ENCODE peak calls at places on chromosomes 3 and 15, in nine cellular contexts. W is A549; X is heart left ventricle; Y is trophoblast cell; U is esophagus squamous epithelium; G is left ventricle myocardium inferior; Z is uterus; L is CD8-positive, alpha-beta memory T cell; P is pancreas. O is an unnamed sample.
A peak's percentile ranks its signal among the peaks of the same experiment; 100 is the strongest.

GRCh38 chr15:89490081-89490480 is 6.3 kb downstream of the RHCG start:
- DNase-seq in W (no peak), X (no peak), Y (no peak), U (no peak), G (no peak), Z (no peak), L (no peak), P (no peak), O (no peak)

GRCh38 chr3:134320749-134321148 is 53.5 kb downstream of the AMOTL2 start:
- DNase-seq in W (no peak), X (no peak), Y (peak; percentile 84), U (no peak), G (no peak), Z (no peak), L (no peak), P (no peak), O (no peak)

GRCh38 chr3:174863488-174863887 is 4.4 kb downstream of the NAALADL2 start:
- DNase-seq in W (no peak), X (no peak), Y (peak; percentile 93), U (no peak), G (no peak), Z (no peak), L (no peak), P (no peak), O (no peak)

GRCh38 chr3:133042778-133043177 is 4.6 kb downstream of the TMEM108 start:
- DNase-seq in W (no peak), X (no peak), Y (no peak), U (no peak), G (no peak), Z (no peak), L (no peak), P (no peak), O (no peak)

GRCh38 chr3:171810278-171811058 is at the start of gene PLD1:
- DNase-seq in W (peak; percentile 79), X (peak; percentile 88), Y (peak; percentile 98), U (no peak), G (peak; percentile 85), Z (no peak), L (peak; percentile 13), P (peak; percentile 92), O (peak; percentile 55)

GRCh38 chr3:107986505-107986904 is 104.3 kb downstream of the CD47 start:
- DNase-seq in W (no peak), X (no peak), Y (no peak), U (no peak), G (no peak), Z (no peak), L (no peak), P (no peak), O (no peak)

GRCh38 chr3:41198526-41198925 is 779 bp upstream of the CTNNB1 start:
- DNase-seq in W (no peak), X (peak; percentile 53), Y (no peak), U (no peak), G (peak; percentile 34), Z (peak; percentile 31), L (no peak), P (peak; percentile 38), O (no peak)

GRCh38 chr3:148916132-148916531 is 51.0 kb downstream of the CPA3 start:
- DNase-seq in W (no peak), X (no peak), Y (no peak), U (no peak), G (no peak), Z (no peak), L (no peak), P (no peak), O (no peak)

GRCh38 chr3:35045106-35045505 is 594.2 kb upstream of the ARPP21 start:
- DNase-seq in W (no peak), X (no peak), Y (no peak), U (no peak), G (no peak), Z (no peak), L (no peak), P (no peak), O (no peak)

GRCh38 chr3:120350431-120350941 is 1.3 kb upstream of the LRRC58 start:
- DNase-seq in W (peak; percentile 33), X (peak; percentile 33), Y (no peak), U (no peak), G (no peak), Z (peak; percentile 20), L (no peak), P (no peak), O (no peak)

GRCh38 chr3:129947916-129948315 is 26.6 kb upstream of the TRH start:
- DNase-seq in W (no peak), X (no peak), Y (no peak), U (no peak), G (no peak), Z (no peak), L (no peak), P (no peak), O (no peak)

GRCh38 chr3:197599089-197599765 is 43.5 kb upstream of the BDH1 start:
- DNase-seq in W (peak; percentile 70), X (peak; percentile 66), Y (peak; percentile 69), U (no peak), G (peak; percentile 63), Z (peak; percentile 72), L (peak; percentile 76), P (peak; percentile 63), O (peak; percentile 69)

GRCh38 chr15:45242289-45242688 is 9.7 kb upstream of the SLC28A2 start:
- DNase-seq in W (no peak), X (no peak), Y (no peak), U (no peak), G (no peak), Z (no peak), L (no peak), P (no peak), O (no peak)
- H3K9me3 ChIP-seq in W (peaks cover 31% of the 10 kb centered on the region), X (peaks cover 46% of the 10 kb centered on the region), Y (peaks cover 12% of the 10 kb centered on the region), U (peaks cover 52% of the 10 kb centered on the region), G (peaks cover 86% of the 10 kb centered on the region), Z (no peaks in the 10 kb centered on the region), L (peaks cover 21% of the 10 kb centered on the region), P (no peaks in the 10 kb centered on the region), O (peaks cover 5% of the 10 kb centered on the region)

GRCh38 chr15:20356444-20357138 is 185.0 kb downstream of the GOLGA6L6 start:
- DNase-seq in W (peak; percentile 80), X (peak; percentile 69), Y (peak; percentile 63), U (no peak), G (peak; percentile 54), Z (peak; percentile 37), L (peak; percentile 76), P (peak; percentile 21), O (peak; percentile 58)

GRCh38 chr15:20351448-20351961 is 190.1 kb downstream of the GOLGA6L6 start:
- DNase-seq in W (no peak), X (peak; percentile 36), Y (no peak), U (no peak), G (no peak), Z (no peak), L (no peak), P (no peak), O (no peak)

GRCh38 chr15:20355256-20355868 is 186.2 kb downstream of the GOLGA6L6 start:
- DNase-seq in W (no peak), X (no peak), Y (no peak), U (no peak), G (no peak), Z (no peak), L (no peak), P (peak; percentile 8), O (no peak)

GRCh38 chr15:20352241-20353200 is 189.1 kb downstream of the GOLGA6L6 start:
- DNase-seq in W (no peak), X (no peak), Y (no peak), U (no peak), G (no peak), Z (no peak), L (no peak), P (no peak), O (no peak)

DNA sequence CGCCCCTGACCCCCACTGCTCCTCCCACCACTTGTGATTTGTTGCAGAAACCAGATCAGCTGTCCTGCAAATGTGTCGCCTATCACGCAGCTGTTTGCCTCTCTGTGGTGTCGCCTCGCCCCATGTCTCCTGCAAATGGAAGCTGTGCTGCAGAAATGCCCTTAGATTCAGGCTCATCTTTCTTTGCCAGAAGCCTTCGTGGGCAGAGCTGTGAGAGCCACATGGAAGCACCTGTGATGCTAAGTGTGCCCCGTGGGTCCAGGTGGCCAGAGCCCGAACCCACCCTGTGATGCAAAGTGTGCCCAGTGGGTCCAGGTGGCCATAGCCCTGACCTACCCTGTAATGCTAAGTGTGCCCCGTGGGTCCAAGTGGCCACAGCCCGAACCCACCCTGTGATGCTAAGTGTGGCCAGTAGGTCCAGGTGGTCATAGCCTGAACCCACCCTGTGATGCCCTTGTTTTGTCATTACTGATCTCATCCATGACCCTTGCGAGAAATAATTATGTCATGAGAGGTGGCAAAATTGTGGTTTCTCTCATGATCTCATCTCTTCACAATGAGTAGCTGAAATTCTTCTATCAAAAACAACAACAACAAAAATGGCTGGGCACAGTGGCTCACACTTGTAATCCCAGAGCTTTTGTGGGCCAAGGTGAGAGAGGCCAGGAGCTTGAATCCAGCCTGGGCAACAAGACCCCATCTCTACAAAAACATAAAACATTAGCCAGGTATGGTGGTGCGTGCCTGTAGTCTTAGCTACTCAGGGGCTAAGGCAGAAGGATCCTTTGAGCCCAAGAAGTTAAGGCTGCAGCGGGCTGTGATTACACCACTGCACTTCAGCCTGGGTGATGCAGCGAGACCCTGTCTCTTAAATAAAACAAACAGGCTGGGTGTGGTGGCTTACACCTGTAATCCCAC is 187.4 kb downstream of the GOLGA6L6 start:
- DNase-seq in W (no peak), X (no peak), Y (no peak), U (no peak), G (no peak), Z (no peak), L (no peak), P (no peak), O (no peak)
- H3K9me3 ChIP-seq in W (peaks cover 25% of the 10 kb centered on the region), X (no peaks in the 10 kb centered on the region), Y (peaks cover 64% of the 10 kb centered on the region), U (peaks cover 25% of the 10 kb centered on the region), G (no peaks in the 10 kb centered on the region), Z (no peaks in the 10 kb centered on the region), L (no peaks in the 10 kb centered on the region), P (no peaks in the 10 kb centered on the region), O (no peaks in the 10 kb centered on the region)

GRCh38 chr15:25694823-25695312 is 168.3 kb downstream of the ATP10A start:
- DNase-seq in W (no peak), X (no peak), Y (no peak), U (no peak), G (no peak), Z (peak; percentile 7), L (no peak), P (no peak), O (no peak)
- H3K9me3 ChIP-seq in W (no peaks in the 10 kb centered on the region), X (no peaks in the 10 kb centered on the region), Y (peaks cover 3% of the 10 kb centered on the region), U (no peaks in the 10 kb centered on the region), G (no peaks in the 10 kb centered on the region), Z (no peaks in the 10 kb centered on the region), L (no peaks in the 10 kb centered on the region), P (no peaks in the 10 kb centered on the region), O (no peaks in the 10 kb centered on the region)

GRCh38 chr3:176349706-176350105 is 847.6 kb downstream of the TBL1XR1 start:
- DNase-seq in W (no peak), X (no peak), Y (no peak), U (no peak), G (no peak), Z (no peak), L (no peak), P (no peak), O (no peak)

GRCh38 chr3:176347424-176348146 is 849.7 kb downstream of the TBL1XR1 start:
- DNase-seq in W (no peak), X (no peak), Y (no peak), U (no peak), G (no peak), Z (no peak), L (no peak), P (no peak), O (no peak)

GRCh38 chr3:176352716-176353334 is 844.5 kb downstream of the TBL1XR1 start:
- DNase-seq in W (no peak), X (no peak), Y (no peak), U (no peak), G (no peak), Z (no peak), L (no peak), P (no peak), O (no peak)

GRCh38 chr3:176354843-176355242 is 842.4 kb downstream of the TBL1XR1 start:
- DNase-seq in W (no peak), X (no peak), Y (no peak), U (no peak), G (no peak), Z (no peak), L (no peak), P (no peak), O (no peak)

GRCh38 chr3:176351408-176351807 is 845.9 kb downstream of the TBL1XR1 start:
- DNase-seq in W (no peak), X (no peak), Y (no peak), U (no peak), G (no peak), Z (no peak), L (no peak), P (no peak), O (no peak)
- H3K9me3 ChIP-seq in W (no peaks in the 10 kb centered on the region), X (no peaks in the 10 kb centered on the region), Y (no peaks in the 10 kb centered on the region), U (no peaks in the 10 kb centered on the region), G (no peaks in the 10 kb centered on the region), Z (no peaks in the 10 kb centered on the region), L (no peaks in the 10 kb centered on the region), P (no peaks in the 10 kb centered on the region), O (no peaks in the 10 kb centered on the region)